ENCODE peak calls at places on chromosome 3, in five cellular contexts. O is GM13977; U is activated T-cell treated with anti-CD3 and anti-CD28 coated beads, Interleukin-2, amount 50 U/mL, for 24 hours; B is hippocampal formation; F is NCI-H2081. K is an unnamed sample.

GRCh38 chr3:33575313-33575712 is 135.1 kb upstream of the UBP1 start:
- DNase-seq in O (no peak), U (no peak), B (no peak), F (no peak), K (no peak)

GRCh38 chr3:150000631-150001030 is 29.9 kb upstream of the PFN2 start:
- DNase-seq in O (no peak), U (no peak), B (no peak), F (no peak), K (no peak)

GRCh38 chr3:134353831-134354611 is 20.2 kb downstream of the AMOTL2 start:
- DNase-seq in O (no peak), U (no peak), B (no peak), F (no peak), K (no peak)

GRCh38 chr3:152458725-152459515 is 190.2 kb downstream of the MBNL1 start:
- DNase-seq in O (no peak), U (no peak), B (no peak), F (no peak), K (no peak)

GRCh38 chr3:125418306-125418705 is 43.2 kb upstream of the ZNF148 start:
- DNase-seq in O (no peak), U (no peak), B (no peak), F (no peak), K (no peak)

GRCh38 chr3:29465836-29466235 is 185.0 kb downstream of the RBMS3 start:
- DNase-seq in O (no peak), U (no peak), B (no peak), F (peak; percentile 25), K (no peak)

GRCh38 chr3:127489357-127489756 is 101.2 kb downstream of the TPRA1 start:
- DNase-seq in O (no peak), U (no peak), B (no peak), F (no peak), K (no peak)

GRCh38 chr3:126194713-126195305 is 14.4 kb upstream of the ALDH1L1 start:
- DNase-seq in O (no peak), U (no peak), B (no peak), F (peak; percentile 38), K (no peak)

GRCh38 chr3:11367116-11367781 is 95.1 kb downstream of the ATG7 start:
- DNase-seq in O (no peak), U (no peak), B (peak; percentile 41), F (no peak), K (peak; percentile 65)

GRCh38 chr3:124313621-124314020 is 321.7 kb upstream of the ROPN1 start:
- DNase-seq in O (no peak), U (no peak), B (no peak), F (no peak), K (no peak)

GRCh38 chr3:194125474-194125873 is 10.5 kb upstream of the HES1 start:
- DNase-seq in O (no peak), U (no peak), B (no peak), F (peak; percentile 22), K (no peak)

GRCh38 chr3:72641684-72642083 is 206.6 kb downstream of the SHQ1 start:
- DNase-seq in O (no peak), U (no peak), B (no peak), F (no peak), K (no peak)

GRCh38 chr3:161957467-161957866 is 460.9 kb downstream of the OTOL1 start:
- DNase-seq in O (no peak), U (no peak), B (no peak), F (no peak), K (no peak)

GRCh38 chr3:105173972-105174371 is 192.7 kb upstream of the ALCAM start:
- DNase-seq in O (no peak), U (no peak), B (peak; percentile 25), F (peak; percentile 33), K (no peak)

GRCh38 chr3:142886938-142887337 is 1.9 kb downstream of the PCOLCE2 start:
- DNase-seq in O (no peak), U (no peak), B (no peak), F (no peak), K (no peak)

GRCh38 chr3:188264231-188265213 is 110.6 kb downstream of the LPP start:
- DNase-seq in O (no peak), U (no peak), B (no peak), F (no peak), K (no peak)

GRCh38 chr3:17579289-17580031 is 163.0 kb downstream of the TBC1D5 start:
- DNase-seq in O (peak; percentile 11), U (no peak), B (no peak), F (no peak), K (no peak)

GRCh38 chr3:21750291-21750690 is 719 bp downstream of the ZNF385D start:
- DNase-seq in O (no peak), U (no peak), B (no peak), F (no peak), K (no peak)

GRCh38 chr3:151837057-151837456 is 23.1 kb downstream of the AADAC start:
- DNase-seq in O (no peak), U (no peak), B (peak; percentile 2), F (no peak), K (peak; percentile 35)

GRCh38 chr3:31391150-31391549 is 141.6 kb upstream of the STT3B start:
- DNase-seq in O (peak; percentile 7), U (no peak), B (no peak), F (no peak), K (no peak)

GRCh38 chr3:45545476-45545875 is 49.1 kb upstream of the LIMD1 start:
- DNase-seq in O (no peak), U (no peak), B (peak; percentile 82), F (no peak), K (no peak)

K was measured in LNCaP clone FGC.